ENCODE peak calls at places on chromosomes 13 and 19, in four cellular contexts. E is K562, P is GM12878, A is H1. V is an unnamed sample.

GRCh38 chr19:47758433-47758784 is 13.1 kb downstream of the NOP53 start:
- DNase-seq in E (no peak), P (no peak), A (no peak), V (no peak)

GRCh38 chr19:14473915-14474578 is 1.1 kb downstream of the PTGER1 start:
- DNase-seq in E (peak; percentile 9), P (no peak), A (peak; percentile 47), V (no peak)

GRCh38 chr13:99911069-99911964 is 60.2 kb downstream of the ZIC5 start:
- DNase-seq in E (no peak), P (no peak), A (no peak), V (no peak)

GRCh38 chr13:92574499-92574898 is 652.1 kb upstream of the GPC6 start:
- DNase-seq in E (no peak), P (no peak), A (no peak), V (no peak)

GRCh38 chr19:31104451-31104850 is 244.8 kb downstream of the TSHZ3 start:
- DNase-seq in E (no peak), P (no peak), A (no peak), V (no peak)

GRCh38 chr19:10816691-10817090 is 19.3 kb downstream of the TMED1 start:
- DNase-seq in E (no peak), P (no peak), A (no peak), V (no peak)

GRCh38 chr19:14147797-14148605 is 11.6 kb upstream of the ASF1B start:
- DNase-seq in E (peak; percentile 83), P (no peak), A (peak; percentile 73), V (peak; percentile 65)

GRCh38 chr19:51531349-51532315 is at the start of gene SIGLEC6:
- DNase-seq in E (no peak), P (peak; percentile 25), A (no peak), V (peak; percentile 54)

GRCh38 chr19:45074744-45075143 is 1.5 kb downstream of the ZNF296 start:
- DNase-seq in E (no peak), P (no peak), A (no peak), V (no peak)

GRCh38 chr13:97142452-97142851 is 79.7 kb upstream of the MBNL2 start:
- DNase-seq in E (peak; percentile 34), P (no peak), A (no peak), V (no peak)

GRCh38 chr13:113047587-113047986 is 58.0 kb upstream of the F7 start:
- DNase-seq in E (no peak), P (no peak), A (no peak), V (no peak)

GRCh38 chr13:46296465-46296822 is 84.7 kb downstream of the LRRC63 start:
- DNase-seq in E (no peak), P (no peak), A (no peak), V (no peak)

GRCh38 chr13:73129023-73129422 is 70.2 kb downstream of the KLF5 start:
- DNase-seq in E (no peak), P (no peak), A (no peak), V (no peak)

GRCh38 chr13:95115525-95115924 is 185.7 kb downstream of the ABCC4 start:
- DNase-seq in E (no peak), P (no peak), A (no peak), V (no peak)

GRCh38 chr13:88754141-88754540 is 1083.0 kb downstream of the SLITRK5 start:
- DNase-seq in E (no peak), P (no peak), A (no peak), V (no peak)

GRCh38 chr13:51765142-51765515 is 38.8 kb downstream of the DHRS12 start:
- DNase-seq in E (no peak), P (no peak), A (no peak), V (no peak)

GRCh38 chr13:20624213-20624612 is 57.3 kb downstream of the IFT88 start:
- DNase-seq in E (no peak), P (no peak), A (no peak), V (no peak)

GRCh38 chr13:109924376-109924775 is 138.0 kb upstream of the IRS2 start:
- DNase-seq in E (no peak), P (no peak), A (no peak), V (no peak)

GRCh38 chr19:48341006-48341405 is 15.7 kb downstream of the EMP3 start:
- DNase-seq in E (no peak), P (no peak), A (no peak), V (no peak)

GRCh38 chr13:114047358-114047881 is 73.5 kb upstream of the C13orf46 start:
- DNase-seq in E (peak; percentile 36), P (peak; percentile 74), A (no peak), V (peak; percentile 57)

GRCh38 chr19:7921302-7921954 is 1.3 kb downstream of the SNAPC2 start:
- DNase-seq in E (no peak), P (no peak), A (no peak), V (no peak)

GRCh38 chr13:94829201-94829600 is 116.9 kb upstream of the SOX21 start:
- DNase-seq in E (no peak), P (no peak), A (no peak), V (no peak)

GRCh38 chr13:97295279-97296182 is 73.4 kb downstream of the MBNL2 start:
- DNase-seq in E (no peak), P (no peak), A (no peak), V (no peak)

GRCh38 chr19:45169602-45170001 is 8.4 kb downstream of the TRAPPC6A start:
- DNase-seq in E (no peak), P (no peak), A (no peak), V (no peak)

GRCh38 chr19:1264801-1265610 is 4.1 kb upstream of the CIRBP start:
- DNase-seq in E (peak; percentile 62), P (no peak), A (peak; percentile 81), V (no peak)

GRCh38 chr19:15841875-15842569 is 26.6 kb upstream of the OR10H1 start:
- DNase-seq in E (peak; percentile 47), P (no peak), A (no peak), V (no peak)

GRCh38 chr13:97005631-97006262 is 11.5 kb upstream of the OXGR1 start:
- DNase-seq in E (no peak), P (no peak), A (no peak), V (no peak)

GRCh38 chr13:23375007-23375971 is 58.2 kb downstream of the SACS start:
- DNase-seq in E (peak; percentile 94), P (peak; percentile 66), A (peak; percentile 95), V (peak; percentile 83)
- TF ChIP-seq POLR2AphosphoS5 in E (no peak), P (peak; percentile 67), A (peak; percentile 49), V (peak; percentile 56)

GRCh38 chr19:35708391-35708790 is 4.0 kb downstream of the ZBTB32 start:
- DNase-seq in E (no peak), P (no peak), A (no peak), V (no peak)

GRCh38 chr19:35712529-35712909 is 5.3 kb upstream of the KMT2B start:
- DNase-seq in E (no peak), P (no peak), A (no peak), V (no peak)

GRCh38 chr19:35712910-35713845 is 4.6 kb upstream of the KMT2B start:
- DNase-seq in E (peak; percentile 37), P (peak; percentile 82), A (peak; percentile 62), V (peak; percentile 73)

GRCh38 chr19:35713904-35714440 is 3.8 kb upstream of the KMT2B start:
- DNase-seq in E (no peak), P (no peak), A (no peak), V (no peak)

DNA sequence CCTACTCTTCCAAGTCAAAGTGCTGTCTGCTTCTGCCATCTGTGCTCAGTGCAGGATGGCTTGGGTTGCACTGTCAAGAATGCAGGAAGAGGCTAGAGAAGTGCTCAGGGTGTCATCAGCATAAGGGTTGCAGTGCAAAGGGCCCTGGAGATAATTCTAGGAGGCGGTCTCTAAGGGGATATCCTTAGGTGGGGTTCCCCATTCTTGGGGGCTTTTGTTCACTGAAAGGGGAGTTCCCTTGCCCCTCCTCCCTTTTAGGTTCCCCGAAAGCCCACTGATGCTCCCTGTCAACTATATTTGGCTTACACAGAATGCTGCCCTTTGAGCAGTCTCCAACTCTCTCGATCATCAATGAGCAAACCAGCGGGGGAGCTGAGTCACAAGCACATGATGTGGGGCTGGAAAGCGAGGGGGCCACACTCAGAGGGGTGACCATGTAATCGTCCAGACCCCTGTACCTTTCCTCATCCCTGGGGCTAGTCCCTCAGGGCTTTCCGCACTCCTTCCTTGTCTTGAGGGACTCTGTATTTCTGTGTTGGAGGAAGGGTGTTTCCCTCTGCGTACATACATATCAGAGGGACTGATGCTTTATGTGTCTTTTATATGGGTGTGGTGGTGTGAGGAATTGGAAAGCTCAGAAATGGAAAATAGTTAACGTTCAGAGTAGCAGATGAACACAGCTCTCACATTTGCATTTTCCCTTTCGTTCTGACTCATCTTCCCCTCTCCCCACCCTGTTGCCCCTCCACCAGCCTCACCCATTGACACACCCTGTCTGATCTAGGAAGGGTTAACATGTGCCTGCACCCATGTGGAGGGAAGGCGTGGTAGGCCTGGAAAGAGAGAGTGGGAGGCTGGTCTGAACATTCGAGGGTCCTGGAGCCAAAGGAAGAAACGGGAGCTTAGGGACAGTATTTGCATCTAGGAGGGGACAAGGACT is 6.7 kb downstream of the ZBTB32 start:
- DNase-seq in E (no peak), P (peak; percentile 94), A (no peak), V (peak; percentile 33)
- TF ChIP-seq POLR2A in E (no peak), P (peak; percentile 69), A (no peak), V (peak; percentile 53)

GRCh38 chr13:75395901-75396300 is 86.1 kb downstream of the TBC1D4 start:
- DNase-seq in E (no peak), P (no peak), A (no peak), V (no peak)

GRCh38 chr13:75393839-75394238 is 88.1 kb downstream of the TBC1D4 start:
- DNase-seq in E (no peak), P (no peak), A (no peak), V (no peak)

GRCh38 chr13:75391432-75392100 is 90.4 kb downstream of the TBC1D4 start:
- DNase-seq in E (no peak), P (no peak), A (no peak), V (no peak)

GRCh38 chr13:75398072-75398471 is 83.9 kb downstream of the TBC1D4 start:
- DNase-seq in E (no peak), P (no peak), A (no peak), V (no peak)

GRCh38 chr13:75395056-75395455 is 86.9 kb downstream of the TBC1D4 start:
- DNase-seq in E (no peak), P (no peak), A (no peak), V (no peak)
- TF ChIP-seq TAF1 in E (no peak), P (no peak), A (no peak), V (no peak)

GRCh38 chr19:6219147-6219525 is 60.6 kb downstream of the MLLT1 start:
- DNase-seq in E (no peak), P (no peak), A (no peak), V (no peak)

GRCh38 chr19:6218497-6219146 is 61.2 kb downstream of the MLLT1 start:
- DNase-seq in E (peak; percentile 89), P (peak; percentile 35), A (peak; percentile 99), V (peak; percentile 99)

GRCh38 chr19:6221220-6221877 is 58.4 kb downstream of the MLLT1 start:
- DNase-seq in E (no peak), P (no peak), A (no peak), V (no peak)

GRCh38 chr19:6220385-6221191 is 59.2 kb downstream of the MLLT1 start:
- DNase-seq in E (no peak), P (no peak), A (no peak), V (no peak)

DNA sequence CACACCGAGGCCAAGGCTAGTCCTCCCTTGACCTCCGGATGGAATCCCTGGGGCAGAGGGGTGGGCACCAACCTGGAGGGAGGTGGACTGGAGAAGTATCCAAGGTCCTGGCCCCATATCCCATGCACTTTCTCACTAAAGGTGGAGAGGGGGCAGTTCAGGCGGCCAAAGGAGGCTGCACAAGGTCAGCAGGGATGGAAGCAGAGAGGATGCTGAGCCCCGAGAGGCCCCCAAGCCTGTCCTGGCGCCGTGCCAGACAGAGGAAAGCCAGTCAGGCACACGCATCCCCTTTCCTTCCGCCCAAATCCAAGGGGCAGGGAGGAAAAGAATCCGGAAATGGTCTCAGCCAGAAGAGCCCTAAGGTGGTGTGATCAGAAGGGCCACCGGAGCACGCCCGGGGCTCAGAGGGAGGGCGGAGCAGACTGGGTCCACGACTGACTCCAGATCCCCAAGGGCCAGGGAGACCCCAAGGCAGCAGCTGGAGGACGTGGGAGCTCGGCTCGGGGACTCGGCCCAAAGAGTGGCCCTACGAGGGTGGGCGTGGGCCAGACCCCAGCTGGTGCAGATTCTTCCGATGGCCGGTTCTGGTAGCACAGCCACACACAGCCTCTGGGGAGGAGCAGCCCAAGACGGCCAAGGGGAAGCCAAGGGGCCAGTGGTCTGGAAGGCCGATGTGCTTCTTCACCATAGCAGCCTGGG is 60.0 kb downstream of the MLLT1 start:
- DNase-seq in E (no peak), P (no peak), A (no peak), V (no peak)
- TF ChIP-seq POLR2AphosphoS5 in E (no peak), P (no peak), A (no peak), V (no peak)